ENCODE peak calls at places on chromosomes 16 and 17, in eight cellular contexts. One of them, this sample, is unnamed.

GRCh38 chr17:36861531-36861930 is 75.7 kb upstream of the LHX1 start:
- DNase-seq in BJ: no peak
- DNase-seq in heart right ventricle: no peak
- DNase-seq in AG09319: no peak
- DNase-seq in nucleus accumbens: no peak
- DNase-seq in stimulated activated CD4-positive, alpha-beta T cell treated with anti-CD3 and anti-CD28 coated beads, Interleukin-2, amount 100 ng/mL, for 48 hours: no peak
- DNase-seq in cardiac muscle cell: no peak
- DNase-seq in spleen: no peak
- DNase-seq in this sample: no peak

GRCh38 chr16:88957887-88958577 is 19.0 kb downstream of the CBFA2T3 start:
- DNase-seq in AG09319: no peak
- DNase-seq in spleen: peak
- DNase-seq in BJ: no peak
- DNase-seq in cardiac muscle cell: no peak
- DNase-seq in nucleus accumbens: no peak
- DNase-seq in heart right ventricle: peak
- DNase-seq in stimulated activated CD4-positive, alpha-beta T cell treated with anti-CD3 and anti-CD28 coated beads, Interleukin-2, amount 100 ng/mL, for 48 hours: no peak
- DNase-seq in this sample: no peak

GRCh38 chr16:68035227-68035626 is 12.1 kb downstream of the DUS2 start:
- DNase-seq in nucleus accumbens: no peak
- DNase-seq in cardiac muscle cell: no peak
- DNase-seq in heart right ventricle: no peak
- DNase-seq in BJ: no peak
- DNase-seq in AG09319: no peak
- DNase-seq in stimulated activated CD4-positive, alpha-beta T cell treated with anti-CD3 and anti-CD28 coated beads, Interleukin-2, amount 100 ng/mL, for 48 hours: no peak
- DNase-seq in spleen: no peak
- DNase-seq in this sample: no peak

GRCh38 chr17:75652934-75653549 is 13.9 kb downstream of the RECQL5 start:
- DNase-seq in cardiac muscle cell: peak
- DNase-seq in nucleus accumbens: peak
- DNase-seq in spleen: no peak
- DNase-seq in AG09319: no peak
- DNase-seq in heart right ventricle: no peak
- DNase-seq in BJ: no peak
- DNase-seq in stimulated activated CD4-positive, alpha-beta T cell treated with anti-CD3 and anti-CD28 coated beads, Interleukin-2, amount 100 ng/mL, for 48 hours: no peak
- DNase-seq in this sample: no peak

GRCh38 chr17:1506649-1507254 is 9.7 kb downstream of the INPP5K start:
- DNase-seq in cardiac muscle cell: no peak
- DNase-seq in stimulated activated CD4-positive, alpha-beta T cell treated with anti-CD3 and anti-CD28 coated beads, Interleukin-2, amount 100 ng/mL, for 48 hours: no peak
- DNase-seq in AG09319: no peak
- DNase-seq in BJ: no peak
- DNase-seq in heart right ventricle: peak
- DNase-seq in nucleus accumbens: no peak
- DNase-seq in spleen: no peak
- DNase-seq in this sample: no peak

GRCh38 chr16:86576591-86577313 is 1.6 kb upstream of the FOXL1 start:
- DNase-seq in cardiac muscle cell: no peak
- DNase-seq in AG09319: no peak
- DNase-seq in nucleus accumbens: no peak
- DNase-seq in spleen: no peak
- DNase-seq in stimulated activated CD4-positive, alpha-beta T cell treated with anti-CD3 and anti-CD28 coated beads, Interleukin-2, amount 100 ng/mL, for 48 hours: no peak
- DNase-seq in heart right ventricle: peak
- DNase-seq in BJ: no peak
- DNase-seq in this sample: no peak

GRCh38 chr16:3677994-3678393 is 23.5 kb downstream of the DNASE1 start:
- DNase-seq in spleen: no peak
- DNase-seq in stimulated activated CD4-positive, alpha-beta T cell treated with anti-CD3 and anti-CD28 coated beads, Interleukin-2, amount 100 ng/mL, for 48 hours: no peak
- DNase-seq in nucleus accumbens: no peak
- DNase-seq in AG09319: no peak
- DNase-seq in heart right ventricle: no peak
- DNase-seq in cardiac muscle cell: no peak
- DNase-seq in BJ: no peak
- DNase-seq in this sample: no peak

GRCh38 chr17:14205992-14206461 is 30.6 kb downstream of the CDRT15 start:
- DNase-seq in cardiac muscle cell: no peak
- DNase-seq in stimulated activated CD4-positive, alpha-beta T cell treated with anti-CD3 and anti-CD28 coated beads, Interleukin-2, amount 100 ng/mL, for 48 hours: no peak
- DNase-seq in spleen: peak
- DNase-seq in AG09319: no peak
- DNase-seq in nucleus accumbens: no peak
- DNase-seq in heart right ventricle: peak
- DNase-seq in BJ: no peak
- DNase-seq in this sample: peak

GRCh38 chr16:11251525-11252481 is 4.2 kb downstream of the SOCS1 start:
- DNase-seq in cardiac muscle cell: peak
- DNase-seq in spleen: peak
- DNase-seq in AG09319: no peak
- DNase-seq in nucleus accumbens: no peak
- DNase-seq in BJ: no peak
- DNase-seq in heart right ventricle: no peak
- DNase-seq in stimulated activated CD4-positive, alpha-beta T cell treated with anti-CD3 and anti-CD28 coated beads, Interleukin-2, amount 100 ng/mL, for 48 hours: peak
- DNase-seq in this sample: peak

GRCh38 chr16:87374313-87374712 is 9.3 kb downstream of the FBXO31 start:
- DNase-seq in AG09319: no peak
- DNase-seq in BJ: no peak
- DNase-seq in spleen: peak
- DNase-seq in cardiac muscle cell: no peak
- DNase-seq in heart right ventricle: no peak
- DNase-seq in nucleus accumbens: no peak
- DNase-seq in stimulated activated CD4-positive, alpha-beta T cell treated with anti-CD3 and anti-CD28 coated beads, Interleukin-2, amount 100 ng/mL, for 48 hours: no peak
- DNase-seq in this sample: no peak

GRCh38 chr17:78127240-78127887 is 1.2 kb downstream of the TMC6 start:
- DNase-seq in cardiac muscle cell: peak
- DNase-seq in AG09319: no peak
- DNase-seq in stimulated activated CD4-positive, alpha-beta T cell treated with anti-CD3 and anti-CD28 coated beads, Interleukin-2, amount 100 ng/mL, for 48 hours: no peak
- DNase-seq in nucleus accumbens: peak
- DNase-seq in spleen: peak
- DNase-seq in BJ: no peak
- DNase-seq in heart right ventricle: peak
- DNase-seq in this sample: peak

GRCh38 chr16:67481561-67482259 is 753 bp upstream of the ATP6V0D1 start:
- DNase-seq in heart right ventricle: peak
- DNase-seq in nucleus accumbens: no peak
- DNase-seq in spleen: peak
- DNase-seq in BJ: no peak
- DNase-seq in cardiac muscle cell: peak
- DNase-seq in stimulated activated CD4-positive, alpha-beta T cell treated with anti-CD3 and anti-CD28 coated beads, Interleukin-2, amount 100 ng/mL, for 48 hours: peak
- DNase-seq in AG09319: no peak
- DNase-seq in this sample: peak

GRCh38 chr17:79659376-79659775 is 48.5 kb upstream of the RBFOX3 start:
- DNase-seq in AG09319: no peak
- DNase-seq in stimulated activated CD4-positive, alpha-beta T cell treated with anti-CD3 and anti-CD28 coated beads, Interleukin-2, amount 100 ng/mL, for 48 hours: no peak
- DNase-seq in nucleus accumbens: no peak
- DNase-seq in spleen: no peak
- DNase-seq in cardiac muscle cell: no peak
- DNase-seq in heart right ventricle: no peak
- DNase-seq in BJ: no peak
- DNase-seq in this sample: no peak

GRCh38 chr16:86946396-86946795 is 368.0 kb downstream of the FOXL1 start:
- DNase-seq in spleen: no peak
- DNase-seq in stimulated activated CD4-positive, alpha-beta T cell treated with anti-CD3 and anti-CD28 coated beads, Interleukin-2, amount 100 ng/mL, for 48 hours: no peak
- DNase-seq in nucleus accumbens: no peak
- DNase-seq in BJ: no peak
- DNase-seq in cardiac muscle cell: peak
- DNase-seq in AG09319: no peak
- DNase-seq in heart right ventricle: no peak
- DNase-seq in this sample: no peak

GRCh38 chr17:36851230-36851629 is 86.0 kb upstream of the LHX1 start:
- DNase-seq in AG09319: no peak
- DNase-seq in cardiac muscle cell: no peak
- DNase-seq in heart right ventricle: no peak
- DNase-seq in nucleus accumbens: no peak
- DNase-seq in stimulated activated CD4-positive, alpha-beta T cell treated with anti-CD3 and anti-CD28 coated beads, Interleukin-2, amount 100 ng/mL, for 48 hours: no peak
- DNase-seq in spleen: no peak
- DNase-seq in BJ: no peak
- DNase-seq in this sample: no peak

GRCh38 chr17:12859520-12859919 is 70.2 kb downstream of the ARHGAP44 start:
- DNase-seq in stimulated activated CD4-positive, alpha-beta T cell treated with anti-CD3 and anti-CD28 coated beads, Interleukin-2, amount 100 ng/mL, for 48 hours: no peak
- DNase-seq in AG09319: no peak
- DNase-seq in BJ: no peak
- DNase-seq in nucleus accumbens: no peak
- DNase-seq in heart right ventricle: no peak
- DNase-seq in spleen: no peak
- DNase-seq in cardiac muscle cell: no peak
- DNase-seq in this sample: no peak